ENCODE peak calls at places on chromosomes 1 and 21, in eight cellular contexts. One of them, this sample, is unnamed.

GRCh38 chr1:5430136-5430535 is 562.1 kb downstream of the NPHP4 start:
- ATAC-seq in activated naive CD8-positive, alpha-beta T cell treated with anti-CD3 and anti-CD28 coated beads, Interleukin-2, amount 10 ng/mL, durations not matched to agents 7 days and 5 days: no peak
- ATAC-seq in activated T-cell treated with anti-CD3 and anti-CD28 coated beads, Interleukin-2, amount 50 U/mL, for 4 hours: no peak
- ATAC-seq in lung: no peak
- ATAC-seq in activated CD8-positive, alpha-beta memory T cell treated with anti-CD3 and anti-CD28 coated beads, Interleukin-2, amount 10 ng/mL, durations not matched to agents 7 days and 5 days: no peak
- ATAC-seq in left cardiac atrium: no peak
- ATAC-seq in upper lobe of left lung: no peak
- ATAC-seq in Right ventricle myocardium inferior: no peak
- ATAC-seq in this sample: no peak

GRCh38 chr1:39538531-39539251 is 37.9 kb downstream of the PABPC4 start:
- ATAC-seq in activated naive CD8-positive, alpha-beta T cell treated with anti-CD3 and anti-CD28 coated beads, Interleukin-2, amount 10 ng/mL, durations not matched to agents 7 days and 5 days: peak; percentile 33
- ATAC-seq in activated T-cell treated with anti-CD3 and anti-CD28 coated beads, Interleukin-2, amount 50 U/mL, for 4 hours: no peak
- ATAC-seq in lung: no peak
- ATAC-seq in activated CD8-positive, alpha-beta memory T cell treated with anti-CD3 and anti-CD28 coated beads, Interleukin-2, amount 10 ng/mL, durations not matched to agents 7 days and 5 days: no peak
- ATAC-seq in left cardiac atrium: no peak
- ATAC-seq in upper lobe of left lung: no peak
- ATAC-seq in Right ventricle myocardium inferior: no peak
- ATAC-seq in this sample: no peak

GRCh38 chr1:95753382-95754016 is 519.5 kb downstream of the RWDD3 start:
- ATAC-seq in activated naive CD8-positive, alpha-beta T cell treated with anti-CD3 and anti-CD28 coated beads, Interleukin-2, amount 10 ng/mL, durations not matched to agents 7 days and 5 days: no peak
- ATAC-seq in activated T-cell treated with anti-CD3 and anti-CD28 coated beads, Interleukin-2, amount 50 U/mL, for 4 hours: no peak
- ATAC-seq in lung: no peak
- ATAC-seq in activated CD8-positive, alpha-beta memory T cell treated with anti-CD3 and anti-CD28 coated beads, Interleukin-2, amount 10 ng/mL, durations not matched to agents 7 days and 5 days: no peak
- ATAC-seq in left cardiac atrium: no peak
- ATAC-seq in upper lobe of left lung: peak; percentile 20
- ATAC-seq in Right ventricle myocardium inferior: no peak
- ATAC-seq in this sample: no peak

GRCh38 chr1:38027201-38028104 is 14.9 kb downstream of the UTP11 start:
- ATAC-seq in activated naive CD8-positive, alpha-beta T cell treated with anti-CD3 and anti-CD28 coated beads, Interleukin-2, amount 10 ng/mL, durations not matched to agents 7 days and 5 days: no peak
- ATAC-seq in activated T-cell treated with anti-CD3 and anti-CD28 coated beads, Interleukin-2, amount 50 U/mL, for 4 hours: no peak
- ATAC-seq in lung: no peak
- ATAC-seq in activated CD8-positive, alpha-beta memory T cell treated with anti-CD3 and anti-CD28 coated beads, Interleukin-2, amount 10 ng/mL, durations not matched to agents 7 days and 5 days: no peak
- ATAC-seq in left cardiac atrium: no peak
- ATAC-seq in upper lobe of left lung: no peak
- ATAC-seq in Right ventricle myocardium inferior: no peak
- ATAC-seq in this sample: no peak

GRCh38 chr1:201476670-201477344 is 7.8 kb upstream of the PHLDA3 start:
- ATAC-seq in activated naive CD8-positive, alpha-beta T cell treated with anti-CD3 and anti-CD28 coated beads, Interleukin-2, amount 10 ng/mL, durations not matched to agents 7 days and 5 days: no peak
- ATAC-seq in activated T-cell treated with anti-CD3 and anti-CD28 coated beads, Interleukin-2, amount 50 U/mL, for 4 hours: no peak
- ATAC-seq in lung: no peak
- ATAC-seq in activated CD8-positive, alpha-beta memory T cell treated with anti-CD3 and anti-CD28 coated beads, Interleukin-2, amount 10 ng/mL, durations not matched to agents 7 days and 5 days: no peak
- ATAC-seq in left cardiac atrium: no peak
- ATAC-seq in upper lobe of left lung: no peak
- ATAC-seq in Right ventricle myocardium inferior: no peak
- ATAC-seq in this sample: no peak

GRCh38 chr21:17730782-17731181 is 88.4 kb downstream of the C21orf91 start:
- ATAC-seq in activated naive CD8-positive, alpha-beta T cell treated with anti-CD3 and anti-CD28 coated beads, Interleukin-2, amount 10 ng/mL, durations not matched to agents 7 days and 5 days: no peak
- ATAC-seq in activated T-cell treated with anti-CD3 and anti-CD28 coated beads, Interleukin-2, amount 50 U/mL, for 4 hours: no peak
- ATAC-seq in lung: no peak
- ATAC-seq in activated CD8-positive, alpha-beta memory T cell treated with anti-CD3 and anti-CD28 coated beads, Interleukin-2, amount 10 ng/mL, durations not matched to agents 7 days and 5 days: no peak
- ATAC-seq in left cardiac atrium: no peak
- ATAC-seq in upper lobe of left lung: peak; percentile 63
- ATAC-seq in Right ventricle myocardium inferior: peak; percentile 46
- ATAC-seq in this sample: no peak

GRCh38 chr1:34320081-34320480 is 143.4 kb downstream of the C1orf94 start:
- ATAC-seq in activated naive CD8-positive, alpha-beta T cell treated with anti-CD3 and anti-CD28 coated beads, Interleukin-2, amount 10 ng/mL, durations not matched to agents 7 days and 5 days: no peak
- ATAC-seq in activated T-cell treated with anti-CD3 and anti-CD28 coated beads, Interleukin-2, amount 50 U/mL, for 4 hours: no peak
- ATAC-seq in lung: no peak
- ATAC-seq in activated CD8-positive, alpha-beta memory T cell treated with anti-CD3 and anti-CD28 coated beads, Interleukin-2, amount 10 ng/mL, durations not matched to agents 7 days and 5 days: no peak
- ATAC-seq in left cardiac atrium: no peak
- ATAC-seq in upper lobe of left lung: no peak
- ATAC-seq in Right ventricle myocardium inferior: no peak
- ATAC-seq in this sample: no peak

GRCh38 chr21:36551326-36551725 is 71.4 kb upstream of the CLDN14 start:
- ATAC-seq in activated naive CD8-positive, alpha-beta T cell treated with anti-CD3 and anti-CD28 coated beads, Interleukin-2, amount 10 ng/mL, durations not matched to agents 7 days and 5 days: no peak
- ATAC-seq in activated T-cell treated with anti-CD3 and anti-CD28 coated beads, Interleukin-2, amount 50 U/mL, for 4 hours: no peak
- ATAC-seq in lung: no peak
- ATAC-seq in activated CD8-positive, alpha-beta memory T cell treated with anti-CD3 and anti-CD28 coated beads, Interleukin-2, amount 10 ng/mL, durations not matched to agents 7 days and 5 days: no peak
- ATAC-seq in left cardiac atrium: no peak
- ATAC-seq in upper lobe of left lung: no peak
- ATAC-seq in Right ventricle myocardium inferior: no peak
- ATAC-seq in this sample: no peak

GRCh38 chr1:237863234-237863633 is 27.5 kb downstream of the ZP4 start:
- ATAC-seq in activated naive CD8-positive, alpha-beta T cell treated with anti-CD3 and anti-CD28 coated beads, Interleukin-2, amount 10 ng/mL, durations not matched to agents 7 days and 5 days: no peak
- ATAC-seq in activated T-cell treated with anti-CD3 and anti-CD28 coated beads, Interleukin-2, amount 50 U/mL, for 4 hours: no peak
- ATAC-seq in lung: no peak
- ATAC-seq in activated CD8-positive, alpha-beta memory T cell treated with anti-CD3 and anti-CD28 coated beads, Interleukin-2, amount 10 ng/mL, durations not matched to agents 7 days and 5 days: no peak
- ATAC-seq in left cardiac atrium: no peak
- ATAC-seq in upper lobe of left lung: no peak
- ATAC-seq in Right ventricle myocardium inferior: no peak
- ATAC-seq in this sample: no peak

This sample was measured in stimulated activated memory B cell treated with anti-CD40 and anti-IgM and Interleukin-4, amounts not matched to agents 10 μg/mL and 1 μg/mL and 100 μg/mL, for 72 hours.